ENCODE peak calls at places on chromosomes 13 and 19, in four cellular contexts. J is A549, D is K562, I is HepG2. T is an unnamed sample.

GRCh38 chr13:25819856-25820530 is 231.8 kb downstream of the SHISA2 start:
- DNase-seq in J (no peak), D (no peak), I (no peak), T (no peak)

GRCh38 chr19:5522106-5522505 is 45.6 kb downstream of the TINCR start:
- DNase-seq in J (no peak), D (no peak), I (no peak), T (no peak)

GRCh38 chr13:30696278-30697176 is 38.8 kb upstream of the ALOX5AP start:
- DNase-seq in J (no peak), D (no peak), I (no peak), T (peak)

GRCh38 chr19:34323433-34324204 is 41.4 kb upstream of the GPI start:
- DNase-seq in J (no peak), D (no peak), I (no peak), T (no peak)

GRCh38 chr19:28864024-28864503 is 348.9 kb downstream of the UQCRFS1 start:
- DNase-seq in J (no peak), D (no peak), I (no peak), T (no peak)

GRCh38 chr19:18919086-18919894 is at the start of the genes COPE and DDX49:
- DNase-seq in J (peak), D (peak), I (peak), T (peak)

GRCh38 chr13:105403065-105403464 is 1132.4 kb downstream of the EFNB2 start:
- DNase-seq in J (no peak), D (no peak), I (no peak), T (no peak)

GRCh38 chr19:12603714-12604113 is 6.9 kb downstream of the ZNF490 start:
- DNase-seq in J (no peak), D (no peak), I (no peak), T (no peak)

GRCh38 chr19:35134601-35135091 is at the start of gene LGI4:
- DNase-seq in J (no peak), D (no peak), I (no peak), T (no peak)

GRCh38 chr13:22073718-22074117 is 402.8 kb downstream of the FGF9 start:
- DNase-seq in J (no peak), D (no peak), I (no peak), T (no peak)

GRCh38 chr13:113061796-113062425 is 43.7 kb upstream of the F7 start:
- DNase-seq in J (no peak), D (no peak), I (no peak), T (no peak)

GRCh38 chr19:3336680-3337523 is 29.5 kb upstream of the NFIC start:
- DNase-seq in J (peak), D (no peak), I (peak), T (no peak)

GRCh38 chr13:23813635-23814034 is 75.6 kb downstream of the MIPEP start:
- DNase-seq in J (no peak), D (no peak), I (no peak), T (no peak)

GRCh38 chr13:35891486-35891885 is 239.7 kb downstream of the DCLK1 start:
- DNase-seq in J (no peak), D (no peak), I (no peak), T (no peak)

GRCh38 chr13:53873558-53873957 is 844.9 kb downstream of the OLFM4 start:
- DNase-seq in J (no peak), D (no peak), I (no peak), T (peak)

GRCh38 chr19:35160629-35161433 is 6.3 kb downstream of the FXYD5 start:
- DNase-seq in J (no peak), D (no peak), I (no peak), T (no peak)

GRCh38 chr13:45046445-45046844 is 57.1 kb downstream of the GPALPP1 start:
- DNase-seq in J (no peak), D (no peak), I (no peak), T (no peak)

GRCh38 chr19:13149628-13150186 is 468 bp downstream of the STX10 start:
- DNase-seq in J (peak), D (no peak), I (peak), T (peak)

GRCh38 chr13:89136678-89137077 is 1465.5 kb downstream of the SLITRK5 start:
- DNase-seq in J (no peak), D (no peak), I (no peak), T (no peak)

DNA sequence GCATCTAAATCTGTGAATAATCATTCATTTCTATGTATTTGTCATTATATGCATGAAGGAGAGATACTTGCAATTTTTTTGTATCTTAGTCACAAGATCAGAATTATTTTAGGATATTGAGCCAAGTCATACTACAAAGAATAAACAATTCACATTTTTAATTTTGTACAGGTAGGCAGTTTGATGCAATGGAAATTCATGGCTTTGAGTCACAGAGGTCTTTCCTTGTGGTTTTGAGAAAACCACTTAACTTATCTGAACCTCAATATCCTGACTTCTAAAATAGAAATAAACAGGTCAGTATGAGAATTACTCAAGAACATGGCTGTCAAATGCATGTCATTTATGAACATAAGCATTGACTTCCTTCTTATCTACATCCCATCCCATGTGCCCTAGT is 221.4 kb upstream of the SLC10A2 start:
- DNase-seq in J (no peak), D (no peak), I (no peak), T (no peak)
- TF ChIP-seq HMGXB4 in J (no peak), D (no peak), I (no peak), T (no peak)

GRCh38 chr13:73411067-73411809 is 352.4 kb downstream of the KLF5 start:
- DNase-seq in J (peak), D (no peak), I (no peak), T (no peak)
- TF ChIP-seq HMGXB4 in J (no peak), D (no peak), I (no peak), T (no peak)

GRCh38 chr13:37326319-37326718 is 220.9 kb upstream of the CSNK1A1L start:
- DNase-seq in J (no peak), D (no peak), I (no peak), T (no peak)
- TF ChIP-seq HMGXB4 in J (no peak), D (no peak), I (no peak), T (no peak)

GRCh38 chr13:76636881-76637280 is 249.3 kb downstream of the KCTD12 start:
- DNase-seq in J (no peak), D (no peak), I (no peak), T (no peak)

GRCh38 chr13:76638160-76638559 is 248.0 kb downstream of the KCTD12 start:
- DNase-seq in J (no peak), D (no peak), I (no peak), T (no peak)

GRCh38 chr13:76635232-76636021 is 250.8 kb downstream of the KCTD12 start:
- DNase-seq in J (no peak), D (no peak), I (no peak), T (no peak)

GRCh38 chr13:76638882-76639281 is 247.3 kb downstream of the KCTD12 start:
- DNase-seq in J (no peak), D (no peak), I (no peak), T (no peak)

DNA sequence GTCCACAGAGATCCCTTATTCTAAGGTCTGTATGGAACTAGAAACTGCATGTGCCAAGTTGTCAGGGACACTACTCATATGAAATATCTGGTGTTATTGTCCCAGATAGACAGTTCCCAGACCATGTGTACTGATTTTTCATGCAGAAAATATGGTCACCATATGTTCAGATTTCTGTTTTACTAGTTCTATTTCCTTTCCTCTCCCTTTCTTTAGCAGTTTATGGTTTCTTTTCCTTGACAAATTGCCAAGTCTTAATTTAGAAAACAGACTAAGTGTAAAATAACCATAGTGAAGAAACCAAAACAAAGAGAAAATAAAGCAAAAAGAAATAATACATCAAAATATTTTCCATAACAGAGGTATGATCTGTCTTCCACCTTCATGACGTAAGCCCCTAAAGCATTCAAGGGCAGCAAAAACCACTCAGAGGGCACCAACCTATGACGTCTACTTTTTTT is 248.5 kb downstream of the KCTD12 start:
- DNase-seq in J (no peak), D (no peak), I (no peak), T (no peak)
- TF ChIP-seq HMGXB4 in J (no peak), D (no peak), I (no peak), T (no peak)

DNA sequence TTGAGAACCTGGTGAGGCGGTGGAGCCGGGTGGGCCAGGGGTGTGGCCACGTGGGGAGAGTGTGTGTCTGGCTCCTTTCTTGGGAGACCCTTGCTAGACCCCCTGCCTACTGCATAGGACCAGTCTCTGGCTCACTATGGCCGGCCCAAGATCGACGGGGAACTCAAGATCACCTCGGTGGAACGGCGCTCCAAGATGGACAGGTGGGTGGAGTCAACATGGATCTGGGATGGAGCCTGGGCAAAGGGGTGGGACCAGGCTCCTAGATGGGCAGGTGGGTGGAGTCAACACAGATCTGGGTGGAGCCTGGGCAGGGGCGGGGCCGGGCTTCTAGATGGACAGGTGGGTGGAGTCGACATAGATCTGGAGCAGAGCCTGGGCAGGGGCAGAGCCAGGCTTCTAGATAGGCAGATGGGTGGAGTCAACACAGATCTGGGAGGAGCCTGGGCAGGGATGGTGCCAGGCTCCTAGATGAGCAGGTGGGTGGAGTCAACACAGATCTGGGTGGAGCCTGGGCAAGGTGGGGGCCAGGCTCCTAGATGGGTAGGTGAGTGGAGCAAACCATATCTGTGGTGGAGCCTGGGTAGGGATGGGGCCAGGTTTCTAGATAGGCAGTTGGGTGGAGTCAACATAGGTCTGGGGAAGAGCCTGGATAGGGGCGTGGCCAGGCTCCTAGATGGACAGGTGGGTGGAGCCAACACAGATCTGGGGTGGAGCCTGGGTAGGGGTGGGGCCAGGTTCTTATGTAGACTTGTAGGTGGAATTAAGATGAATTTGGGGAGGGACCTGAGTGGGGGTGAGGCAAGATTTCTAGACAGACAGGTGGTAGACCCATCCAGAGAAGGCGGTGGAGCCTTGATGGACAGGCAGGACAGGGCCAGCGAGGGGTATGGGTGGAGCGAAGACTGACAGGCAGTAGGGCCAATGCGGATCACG is 56.5 kb downstream of the VAV1 start:
- DNase-seq in J (peak), D (peak), I (no peak), T (peak)
- TF ChIP-seq HMGXB4 in J (no peak), D (no peak), I (no peak), T (no peak)

GRCh38 chr13:98525852-98526512 is 50.9 kb downstream of the STK24 start:
- DNase-seq in J (no peak), D (no peak), I (no peak), T (no peak)
- TF ChIP-seq HMGXB4 in J (no peak), D (no peak), I (no peak), T (no peak)

GRCh38 chr19:51607920-51608562 is 22.2 kb downstream of the SIGLEC5 start:
- DNase-seq in J (peak), D (peak), I (peak), T (peak)
- TF ChIP-seq HMGXB4 in J (no peak), D (peak), I (peak), T (peak)

DNA sequence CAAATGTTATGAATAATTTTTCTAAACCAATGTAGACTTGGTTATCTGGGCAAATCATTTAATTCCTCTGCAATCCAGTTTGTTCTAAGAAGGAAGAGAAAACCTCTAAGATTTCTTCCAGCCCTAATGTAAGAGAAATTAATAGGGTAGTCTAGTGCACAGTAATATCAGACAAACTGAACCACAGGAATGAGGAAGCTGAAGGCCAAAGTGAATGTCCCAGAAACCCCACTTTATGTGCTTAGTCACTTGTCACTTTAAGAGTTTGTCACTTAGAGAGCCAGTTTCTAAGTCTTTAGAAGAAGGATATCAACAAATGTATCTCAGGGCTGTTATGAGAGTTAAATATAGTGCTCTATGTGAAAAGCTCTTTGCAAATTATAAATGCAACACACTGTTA is 750.6 kb downstream of the DIAPH3 start:
- DNase-seq in J (no peak), D (no peak), I (no peak), T (no peak)
- TF ChIP-seq HMGXB4 in J (no peak), D (no peak), I (no peak), T (no peak)

DNA sequence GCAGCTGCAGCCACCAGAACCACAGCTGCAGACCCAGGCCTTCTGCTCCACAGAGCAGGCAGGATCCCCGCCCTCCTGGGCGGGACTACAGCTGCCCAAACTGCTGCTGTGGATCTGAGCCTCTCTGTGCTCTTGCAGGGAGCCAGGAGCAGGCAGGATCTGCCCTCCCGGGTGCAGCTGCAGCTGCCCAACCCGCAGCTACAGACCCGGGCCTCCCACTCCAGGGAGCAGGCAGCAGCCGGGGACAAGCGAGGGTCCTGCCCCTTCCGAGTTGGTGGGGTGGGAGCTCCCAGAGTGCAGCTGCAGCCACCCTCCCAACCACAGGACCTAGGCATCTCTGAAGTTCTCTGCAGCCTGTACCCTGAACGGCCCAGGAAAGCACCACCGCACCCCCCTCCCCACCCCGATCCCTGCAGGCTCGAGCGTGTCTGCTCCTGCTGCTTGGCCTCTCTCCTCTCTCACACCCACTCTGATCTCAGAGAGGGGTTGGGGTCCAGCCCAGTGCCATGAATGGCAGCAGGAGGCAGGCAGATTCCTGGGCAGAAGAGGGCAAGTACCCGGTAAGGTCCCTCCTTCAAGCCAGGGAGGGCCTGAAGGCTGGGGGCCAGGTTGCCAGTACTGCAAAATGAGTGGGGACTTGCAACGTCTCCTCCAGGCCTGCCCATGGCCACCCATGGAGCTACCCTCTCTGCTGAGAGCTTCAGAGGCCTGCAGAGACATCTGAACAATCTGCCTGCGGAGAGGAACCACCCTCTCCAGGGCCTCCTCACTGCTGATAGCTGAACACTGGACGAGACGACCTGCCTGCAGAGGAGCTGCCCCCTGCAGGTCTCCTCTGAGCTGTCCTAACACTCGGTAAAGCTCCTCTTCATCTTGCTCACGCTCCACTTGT is 16.4 kb upstream of the EMP3 start:
- DNase-seq in J (peak), D (peak), I (peak), T (peak)
- TF ChIP-seq HMGXB4 in J (no peak), D (no peak), I (peak), T (no peak)

T was measured in WTC11.